ENCODE peak calls at places on chromosome 15, in four cellular contexts. Z, M, B and X are unnamed samples.

GRCh38 chr15:100105101-100105500 is 236.7 kb downstream of the ADAMTS17 start:
- DNase-seq in B (no peak), M (no peak), Z (no peak), X (no peak)

GRCh38 chr15:75738647-75739325 is 26.1 kb upstream of the CSPG4 start:
- DNase-seq in M (peak; percentile 83), B (peak; percentile 95), Z (peak; percentile 77), X (peak; percentile 96)

GRCh38 chr15:74786659-74787165 is 4.8 kb downstream of the CSK start:
- DNase-seq in B (no peak), M (no peak), Z (no peak), X (no peak)

GRCh38 chr15:52019394-52020252 is 604 bp downstream of the MAPK6 start:
- DNase-seq in Z (peak; percentile 17), M (peak; percentile 84), B (peak; percentile 96), X (peak; percentile 87)

GRCh38 chr15:101458908-101459578 is 30.5 kb downstream of the PCSK6 start:
- DNase-seq in Z (no peak), M (no peak), B (no peak), X (no peak)

GRCh38 chr15:89662893-89663673 is 7.8 kb upstream of the KIF7 start:
- DNase-seq in M (no peak), B (peak; percentile 91), Z (no peak), X (no peak)

GRCh38 chr15:83205725-83206324 is 1.8 kb downstream of the HDGFL3 start:
- DNase-seq in M (no peak), B (peak; percentile 64), Z (no peak), X (no peak)

GRCh38 chr15:56759450-56759845 is 26.1 kb upstream of the ZNF280D start:
- DNase-seq in Z (no peak), B (peak; percentile 90), M (no peak), X (peak; percentile 35)

GRCh38 chr15:76196949-76197315 is 114.3 kb downstream of the ETFA start:
- DNase-seq in Z (no peak), M (peak; percentile 65), B (no peak), X (no peak)

GRCh38 chr15:80999623-81000036 is 1.1 kb upstream of the TLNRD1 start:
- DNase-seq in M (no peak), B (no peak), Z (no peak), X (peak; percentile 80)

GRCh38 chr15:25683911-25684310 is 179.2 kb downstream of the ATP10A start:
- DNase-seq in B (no peak), M (no peak), Z (no peak), X (no peak)

GRCh38 chr15:69675727-69676126 is 223.1 kb downstream of the RPLP1 start:
- DNase-seq in M (no peak), B (no peak), Z (no peak), X (no peak)

GRCh38 chr15:70097337-70098169 is at the start of gene TLE3:
- DNase-seq in Z (peak; percentile 96), B (peak; percentile 99), M (peak; percentile 96), X (peak; percentile 99)

GRCh38 chr15:94855409-94856266 is 624.3 kb downstream of the MCTP2 start:
- DNase-seq in B (peak; percentile 68), M (no peak), Z (no peak), X (no peak)

GRCh38 chr15:34271493-34271892 is 46.7 kb downstream of the EMC4 start:
- DNase-seq in B (peak; percentile 14), M (no peak), Z (no peak), X (no peak)

GRCh38 chr15:48595988-48596387 is 49.5 kb downstream of the FBN1 start:
- DNase-seq in Z (no peak), B (no peak), M (no peak), X (no peak)

GRCh38 chr15:78637776-78638435 is 3.1 kb downstream of the CHRNB4 start:
- DNase-seq in Z (no peak), M (no peak), B (no peak), X (no peak)

GRCh38 chr15:90091156-90091931 is 10.9 kb downstream of the IDH2 start:
- DNase-seq in Z (no peak), M (no peak), B (no peak), X (no peak)

GRCh38 chr15:45641374-45641778 is 6.5 kb downstream of the SQOR start:
- DNase-seq in B (peak; percentile 76), M (no peak), Z (no peak), X (peak; percentile 88)

GRCh38 chr15:59532770-59533379 is 78.7 kb upstream of the GCNT3 start:
- DNase-seq in M (no peak), Z (no peak), B (peak; percentile 24), X (peak; percentile 84)

GRCh38 chr15:65192016-65192415 is 6.9 kb upstream of the CLPX start:
- DNase-seq in B (no peak), Z (no peak), M (no peak), X (no peak)

GRCh38 chr15:81410318-81410753 is 36.3 kb upstream of the TMC3 start:
- DNase-seq in M (peak; percentile 2), Z (peak; percentile 2), B (peak; percentile 54), X (peak; percentile 61)

GRCh38 chr15:101031203-101031602 is 112.0 kb downstream of the LRRK1 start:
- DNase-seq in Z (no peak), B (no peak), M (no peak), X (no peak)

GRCh38 chr15:83365370-83365938 is 81.0 kb upstream of the BNC1 start:
- DNase-seq in B (peak; percentile 67), M (peak; percentile 60), Z (no peak), X (no peak)

GRCh38 chr15:32657198-32657886 is 15.8 kb downstream of the SCG5 start:
- DNase-seq in M (no peak), B (no peak), Z (no peak), X (no peak)

GRCh38 chr15:65426216-65426853 is 3.6 kb upstream of the IGDCC4 start:
- DNase-seq in B (no peak), Z (no peak), M (no peak), X (no peak)

GRCh38 chr15:85494035-85494793 is 113.8 kb downstream of the AKAP13 start:
- DNase-seq in Z (no peak), M (no peak), B (peak; percentile 76), X (peak; percentile 97)

GRCh38 chr15:96342143-96342466 is 11.6 kb downstream of the NR2F2 start:
- DNase-seq in M (no peak), B (no peak), Z (no peak), X (no peak)

GRCh38 chr15:61479601-61480000 is 250.5 kb upstream of the RORA start:
- DNase-seq in M (no peak), Z (no peak), B (peak; percentile 65), X (peak; percentile 5)